ENCODE peak calls at places on chromosomes 6 and 20, in seven cellular contexts. X, S, T, G, K, W and Q are unnamed samples.
A peak's percentile ranks its signal among the peaks of the same experiment; 100 is the strongest.

GRCh38 chr6:55925292-55925691 is 49.9 kb upstream of the BMP5 start:
- DNase-seq in X (no peak), S (peak; percentile 48), T (peak; percentile 90), G (peak; percentile 32), K (peak; percentile 70), W (no peak), Q (peak; percentile 37)

GRCh38 chr6:6857528-6857927 is 250.2 kb upstream of the RREB1 start:
- DNase-seq in X (no peak), S (no peak), T (no peak), G (no peak), K (no peak), W (no peak), Q (no peak)

GRCh38 chr20:7195704-7196103 is 428.2 kb downstream of the BMP2 start:
- DNase-seq in X (no peak), S (peak; percentile 13), T (peak; percentile 97), G (peak; percentile 85), K (peak; percentile 79), W (no peak), Q (peak; percentile 98)

GRCh38 chr6:44464527-44465310 is 77.2 kb downstream of the CDC5L start:
- DNase-seq in X (no peak), S (peak; percentile 81), T (peak; percentile 72), G (peak; percentile 32), K (no peak), W (no peak), Q (no peak)

GRCh38 chr6:14798996-14799588 is 446.8 kb upstream of the JARID2 start:
- DNase-seq in X (no peak), S (no peak), T (no peak), G (no peak), K (no peak), W (no peak), Q (no peak)

GRCh38 chr20:60053125-60053812 is 95.0 kb downstream of the CDH26 start:
- DNase-seq in X (no peak), S (no peak), T (no peak), G (no peak), K (no peak), W (peak; percentile 98), Q (no peak)

GRCh38 chr6:147508073-147508870 is at the start of gene SAMD5:
- DNase-seq in X (peak; percentile 16), S (peak; percentile 36), T (peak; percentile 75), G (peak; percentile 40), K (no peak), W (no peak), Q (no peak)

GRCh38 chr20:50070361-50070760 is 42.6 kb downstream of the UBE2V1 start:
- DNase-seq in X (no peak), S (no peak), T (no peak), G (no peak), K (no peak), W (no peak), Q (no peak)

GRCh38 chr20:24472426-24472825 is 3.0 kb downstream of the SYNDIG1 start:
- DNase-seq in X (no peak), S (no peak), T (no peak), G (no peak), K (no peak), W (no peak), Q (no peak)

GRCh38 chr20:6100261-6100660 is 22.6 kb downstream of the FERMT1 start:
- DNase-seq in X (no peak), S (no peak), T (no peak), G (no peak), K (no peak), W (no peak), Q (no peak)

GRCh38 chr20:41138217-41138526 is 829 bp downstream of the PLCG1 start:
- DNase-seq in X (no peak), S (peak; percentile 21), T (peak; percentile 23), G (peak; percentile 16), K (no peak), W (no peak), Q (no peak)

GRCh38 chr20:408843-409696 is 971 bp downstream of the RBCK1 start:
- DNase-seq in X (no peak), S (no peak), T (no peak), G (no peak), K (no peak), W (no peak), Q (no peak)

GRCh38 chr6:129501401-129502051 is 208.5 kb downstream of the ARHGAP18 start:
- DNase-seq in X (peak; percentile 89), S (peak; percentile 88), T (peak; percentile 99), G (peak; percentile 95), K (peak; percentile 98), W (peak; percentile 93), Q (peak; percentile 98)

DNA sequence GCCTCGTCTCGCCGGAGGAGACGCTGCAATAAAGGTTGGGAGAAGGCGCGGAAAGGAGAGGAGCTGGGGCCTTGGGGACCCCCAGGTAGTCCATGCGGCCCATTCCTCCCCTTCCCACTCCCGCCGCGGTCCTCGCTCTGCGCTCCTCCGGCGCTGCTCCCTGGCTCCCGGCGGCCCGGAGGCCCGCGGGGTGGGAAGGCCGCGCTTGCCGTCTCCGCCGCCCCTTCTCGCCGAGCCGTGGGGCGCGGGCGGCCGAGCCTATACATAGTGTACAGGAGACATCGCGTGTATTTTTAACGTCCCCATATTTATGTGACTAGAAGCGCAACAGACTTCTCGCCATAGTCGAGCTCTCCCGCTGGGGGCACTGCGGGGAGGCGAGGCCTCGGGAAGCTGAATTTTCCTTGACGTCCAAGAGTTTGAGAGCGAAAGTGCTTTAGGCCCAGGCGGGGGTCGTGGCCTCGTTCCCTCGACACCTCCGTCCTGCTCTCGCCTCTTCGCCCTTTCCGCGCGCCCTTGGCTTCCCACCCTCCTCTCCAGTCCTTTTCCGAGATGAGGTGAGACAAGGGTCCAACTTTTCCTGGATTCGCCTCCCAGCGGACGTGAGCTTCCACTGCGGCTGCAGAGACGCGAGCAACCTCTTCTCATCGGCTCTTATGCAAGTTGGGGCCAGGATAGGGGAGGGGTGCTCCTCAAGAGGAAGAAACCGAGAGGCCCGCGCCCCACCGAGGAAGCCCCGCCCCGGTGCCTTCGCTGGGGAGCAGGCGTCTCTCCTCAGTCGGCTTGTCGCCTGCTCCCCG is 29.0 kb downstream of the SLC12A5 start:
- DNase-seq in X (no peak), S (peak; percentile 31), T (peak; percentile 35), G (peak; percentile 34), K (no peak), W (no peak), Q (no peak)
- TF ChIP-seq CTCF in X (peak; percentile 57), S (peak; percentile 50), T (peak; percentile 42), G (peak; percentile 66), K (peak; percentile 51), W (no peak), Q (peak; percentile 37)

DNA sequence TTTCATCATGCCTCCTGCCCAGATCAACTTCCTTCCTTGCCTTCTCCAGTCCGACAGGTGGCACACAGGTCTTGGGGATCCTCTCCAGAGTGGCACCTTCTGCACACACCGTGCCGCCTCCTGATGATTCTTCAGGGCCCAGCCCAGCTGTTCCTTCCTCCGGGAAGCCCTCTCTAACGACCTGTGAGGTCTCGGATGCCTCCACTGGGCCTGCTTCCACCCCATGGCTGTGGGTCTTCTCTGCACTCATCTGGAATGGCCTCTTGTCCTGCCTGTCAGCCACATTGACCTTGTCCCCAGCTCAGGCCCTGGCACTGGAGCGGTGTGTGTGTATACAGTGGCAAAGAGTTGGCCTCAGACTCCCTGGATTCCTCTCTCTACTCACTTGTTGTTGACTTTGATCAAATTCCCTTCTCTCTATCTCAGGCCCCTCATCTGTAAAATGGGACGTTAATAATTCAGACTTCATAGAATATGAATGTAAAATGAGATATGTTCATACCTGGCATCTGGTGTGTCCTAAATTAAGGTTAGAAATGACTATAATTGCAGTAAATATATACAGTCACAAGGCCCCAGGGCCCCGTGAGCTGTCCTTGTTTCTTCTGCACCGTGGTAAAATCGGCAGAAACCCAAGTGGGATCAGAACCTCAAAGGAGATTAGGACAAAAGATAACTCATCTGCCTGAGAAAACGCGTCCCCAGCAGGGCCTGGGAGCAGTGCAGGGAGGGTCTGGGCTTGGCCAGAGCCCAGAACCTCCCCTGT is 1.5 kb downstream of the FAM210B start:
- DNase-seq in X (no peak), S (no peak), T (no peak), G (no peak), K (no peak), W (no peak), Q (no peak)
- H3K4me3 ChIP-seq in X (peak overlapping the region; percentile 78), S (peak overlapping the region; percentile 89), T (peak overlapping the region; percentile 25), G (peak overlapping the region; percentile 82), K (peak overlapping the region; percentile 77), W (peak overlapping the region; percentile 92), Q (peak overlapping the region; percentile 86)

DNA sequence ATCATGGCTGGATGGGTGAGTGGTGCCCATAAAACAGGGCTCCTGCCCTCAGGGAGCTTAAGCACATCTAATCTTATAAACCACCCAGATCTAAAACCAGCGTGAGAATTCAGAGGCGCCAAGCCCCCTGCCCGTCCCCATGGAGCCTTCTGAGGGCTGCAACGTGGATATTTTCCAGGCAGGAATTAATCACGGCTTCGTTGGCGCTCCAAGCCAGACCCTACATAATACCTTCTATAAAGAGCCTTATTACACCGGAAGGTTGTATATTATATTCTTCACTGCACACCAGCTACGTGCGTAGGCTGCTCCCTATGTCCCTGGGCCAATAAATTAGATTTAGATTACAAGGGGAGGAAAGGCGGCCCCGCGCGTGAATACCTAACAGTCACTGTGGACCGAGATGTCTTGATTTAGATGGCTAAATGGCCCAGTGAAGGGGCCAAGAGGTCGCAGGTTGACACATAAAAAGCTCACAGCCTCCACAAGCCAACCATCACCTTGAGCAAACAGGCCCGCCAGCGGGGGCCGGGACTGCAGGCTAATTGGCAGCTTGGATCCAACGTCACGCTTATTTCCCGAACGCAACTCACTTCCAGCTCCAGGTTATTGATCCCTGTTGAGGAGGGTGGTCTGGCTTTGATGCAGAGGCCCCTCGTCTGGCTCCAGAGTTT is 64.8 kb upstream of the APCDD1L start:
- DNase-seq in X (no peak), S (no peak), T (no peak), G (no peak), K (no peak), W (no peak), Q (no peak)
- TF ChIP-seq CTCF in X (no peak), S (no peak), T (no peak), G (no peak), K (no peak), W (no peak), Q (no peak)

GRCh38 chr6:30231067-30231466 is 17.9 kb upstream of the TRIM26 start:
- DNase-seq in X (no peak), S (peak; percentile 25), T (no peak), G (no peak), K (no peak), W (no peak), Q (no peak)
- H3K4me3 ChIP-seq in X (no peak overlapping the region), S (no peak overlapping the region), T (no peak overlapping the region), G (no peak overlapping the region), K (no peak overlapping the region), W (no peak overlapping the region), Q (no peak overlapping the region)

DNA sequence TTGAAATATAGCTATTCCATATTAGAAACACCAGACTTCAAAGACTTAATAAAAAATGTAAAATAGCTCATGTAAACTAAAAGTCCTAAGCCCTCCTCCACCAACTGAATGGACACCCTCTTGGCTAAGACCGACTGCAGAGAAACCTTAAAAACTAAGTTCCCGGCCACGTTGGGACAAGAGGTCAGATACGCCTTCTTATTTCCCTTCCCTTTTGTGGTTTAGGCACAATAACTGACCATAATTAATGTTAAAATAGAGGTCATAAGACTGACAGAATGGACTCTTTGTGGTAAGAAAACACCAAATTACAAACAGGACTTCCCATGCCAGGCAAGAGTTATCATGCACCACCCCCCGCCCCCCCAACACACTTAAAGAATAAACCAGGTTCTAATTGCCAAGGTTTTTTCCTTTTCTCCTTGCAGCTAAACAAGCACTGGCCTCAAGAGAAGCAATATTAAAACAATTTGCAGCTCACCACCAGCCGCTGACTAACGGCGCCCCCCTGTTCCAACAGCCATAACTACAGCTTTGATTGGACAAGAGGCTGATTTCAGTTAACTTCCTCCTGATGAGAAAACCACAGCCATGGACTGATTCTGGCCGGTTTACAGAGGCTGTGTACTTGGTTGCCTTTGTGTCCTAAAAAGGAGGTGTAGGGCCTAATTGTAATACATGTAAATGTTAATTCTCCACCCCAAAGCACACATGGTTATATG is 10.7 kb upstream of the LAMP5 start:
- DNase-seq in X (no peak), S (peak; percentile 64), T (peak; percentile 69), G (peak; percentile 43), K (no peak), W (no peak), Q (peak; percentile 88)
- TF ChIP-seq CTCF in X (no peak), S (peak; percentile 31), T (no peak), G (peak; percentile 46), K (peak; percentile 19), W (no peak), Q (peak; percentile 26)